ENCODE peak calls at places on chromosomes 7 and 10, in nine cellular contexts. C is dorsolateral prefrontal cortex, E is AG04450, T is neuronal stem cell, I is esophagus muscularis mucosa, P is right cardiac atrium, H is small intestine, G is endodermal cell, K is adipocyte. W is an unnamed sample.

GRCh38 chr7:94223375-94224084 is 171.2 kb upstream of the COL1A2 start:
- DNase-seq in P (no peak), T (peak; percentile 47), H (peak; percentile 17), E (peak; percentile 34), G (peak; percentile 92), K (peak; percentile 52), I (no peak), C (no peak), W (no peak)

GRCh38 chr10:101649530-101650085 is 45.4 kb downstream of the FBXW4 start:
- DNase-seq in H (no peak), I (no peak), E (no peak), K (no peak), T (no peak), G (no peak), P (no peak), C (no peak), W (no peak)

GRCh38 chr7:2494191-2495130 is 18.3 kb upstream of the GRIFIN start:
- DNase-seq in I (no peak), H (no peak), P (no peak), G (no peak), T (no peak), K (no peak), C (no peak), E (no peak), W (no peak)

GRCh38 chr10:97540669-97541500 is 31.7 kb upstream of the ANKRD2 start:
- DNase-seq in G (peak; percentile 76), I (no peak), E (no peak), K (no peak), C (no peak), P (peak; percentile 61), T (no peak), H (no peak), W (no peak)

GRCh38 chr7:131234719-131235488 is 92.8 kb upstream of the MKLN1 start:
- DNase-seq in K (no peak), C (no peak), H (no peak), T (no peak), G (no peak), I (no peak), P (no peak), E (no peak), W (no peak)

GRCh38 chr7:139991267-139991666 is 71.5 kb downstream of the PARP12 start:
- DNase-seq in P (no peak), H (no peak), T (no peak), K (no peak), I (no peak), E (no peak), C (no peak), G (no peak), W (no peak)

GRCh38 chr7:132161976-132162375 is 414.3 kb downstream of the PLXNA4 start:
- DNase-seq in T (no peak), K (no peak), G (no peak), H (no peak), P (no peak), I (no peak), E (no peak), C (no peak), W (no peak)

GRCh38 chr7:96310106-96310505 is 11.8 kb downstream of the SLC25A13 start:
- DNase-seq in H (no peak), E (no peak), K (peak; percentile 74), T (no peak), P (no peak), G (no peak), C (no peak), I (no peak), W (no peak)

GRCh38 chr10:42930516-42931205 is 146.2 kb upstream of the RET start:
- DNase-seq in T (no peak), I (no peak), G (no peak), E (no peak), C (no peak), K (no peak), P (no peak), H (no peak), W (no peak)

GRCh38 chr7:50212666-50213621 is 91.6 kb upstream of the IKZF1 start:
- DNase-seq in C (no peak), G (peak; percentile 32), T (no peak), H (no peak), P (no peak), I (peak; percentile 89), K (no peak), E (no peak), W (no peak)

GRCh38 chr10:124229516-124230051 is 136.2 kb upstream of the CHST15 start:
- DNase-seq in K (no peak), H (no peak), G (no peak), I (no peak), E (no peak), C (no peak), T (no peak), P (no peak), W (no peak)

GRCh38 chr7:132465516-132465915 is 110.8 kb downstream of the PLXNA4 start:
- DNase-seq in C (no peak), T (no peak), H (no peak), E (no peak), P (no peak), K (no peak), G (no peak), I (no peak), W (no peak)

GRCh38 chr10:68696018-68696417 is 25.0 kb upstream of the CCAR1 start:
- DNase-seq in P (no peak), T (no peak), E (no peak), H (no peak), I (no peak), K (no peak), G (no peak), C (no peak), W (no peak)

GRCh38 chr7:55509322-55509721 is 63.0 kb downstream of the VOPP1 start:
- DNase-seq in P (no peak), K (peak; percentile 61), E (peak; percentile 67), G (no peak), C (no peak), T (no peak), I (no peak), H (no peak), W (peak; percentile 56)

GRCh38 chr10:101777857-101778145 is 1.9 kb upstream of the FGF8 start:
- DNase-seq in C (no peak), T (no peak), P (no peak), I (no peak), H (peak; percentile 48), E (no peak), K (no peak), G (peak; percentile 62), W (no peak)

GRCh38 chr10:130766071-130766470 is 545.5 kb downstream of the TCERG1L start:
- DNase-seq in H (no peak), C (no peak), P (no peak), K (no peak), E (no peak), T (no peak), G (no peak), I (no peak), W (no peak)

DNA sequence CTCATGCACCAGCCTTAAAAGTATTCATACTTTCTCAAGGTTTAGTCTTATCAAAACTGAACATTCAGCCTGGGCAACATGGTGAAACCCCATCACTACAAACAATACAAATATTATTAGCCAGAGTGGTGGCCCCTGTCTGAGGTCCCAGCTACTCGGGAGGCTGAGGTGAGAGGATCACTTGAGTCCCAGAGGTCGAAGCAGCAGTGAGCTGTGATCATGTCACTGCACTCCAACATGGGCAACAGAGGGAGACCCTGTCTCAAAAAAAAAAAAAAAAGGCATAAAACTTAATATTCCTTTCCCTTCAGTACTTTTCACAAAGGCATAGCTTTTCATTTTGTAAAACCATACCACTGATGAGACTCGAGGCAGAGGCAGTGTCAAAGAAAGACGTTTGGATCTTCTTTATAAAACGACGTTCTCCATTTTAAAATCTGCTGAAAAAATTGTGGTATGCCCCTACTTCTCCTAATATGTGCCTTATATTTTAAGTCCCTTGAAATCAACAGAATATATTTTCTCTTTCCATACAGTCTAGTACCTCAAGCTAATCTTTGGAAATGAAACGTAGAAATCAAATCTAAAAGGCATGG is 1.9 kb downstream of the NSUN6 start:
- DNase-seq in P (no peak), G (no peak), T (no peak), H (no peak), C (no peak), K (no peak), E (no peak), I (no peak), W (no peak)
- H3K4me3 ChIP-seq in P (no peak overlapping the region), G (peak overlapping the region; percentile 99), T (no peak overlapping the region), H (no peak overlapping the region), C (peak overlapping the region; percentile 16), K (peak overlapping the region; percentile 99), E (peak overlapping the region; percentile 87), I (no peak overlapping the region), W (no peak overlapping the region)

DNA sequence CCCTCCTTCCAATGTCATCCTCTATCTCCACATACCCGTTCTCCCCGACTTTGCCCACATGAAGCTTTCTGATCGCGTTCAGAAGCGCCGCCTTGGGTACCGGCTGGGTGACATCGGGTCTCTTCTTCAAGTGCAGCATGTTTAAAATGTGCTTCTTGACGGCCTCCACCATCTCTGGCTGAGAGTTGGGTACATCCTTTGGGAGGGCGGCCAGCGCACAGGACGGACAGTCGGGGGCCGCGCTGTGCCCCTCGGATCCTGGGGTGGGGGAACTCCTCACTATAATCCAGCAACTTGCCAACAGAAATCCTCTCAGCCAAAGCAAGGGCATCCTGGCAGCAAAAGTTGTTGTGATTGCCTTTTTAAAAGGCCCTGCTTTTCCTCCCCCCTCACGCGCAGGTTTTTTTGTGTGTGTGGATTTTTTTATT is 2.8 kb downstream of the INHBA start:
- DNase-seq in C (no peak), T (no peak), P (no peak), E (no peak), H (no peak), K (peak; percentile 56), G (peak; percentile 60), I (no peak), W (no peak)
- H3K4me3 ChIP-seq in C (peak overlapping the region; percentile 50), T (peak overlapping the region; percentile 64), P (peak overlapping the region; percentile 70), E (peak overlapping the region; percentile 81), H (no peak overlapping the region), K (peak overlapping the region; percentile 88), G (peak overlapping the region; percentile 61), I (peak overlapping the region; percentile 64), W (peak overlapping the region; percentile 46)

DNA sequence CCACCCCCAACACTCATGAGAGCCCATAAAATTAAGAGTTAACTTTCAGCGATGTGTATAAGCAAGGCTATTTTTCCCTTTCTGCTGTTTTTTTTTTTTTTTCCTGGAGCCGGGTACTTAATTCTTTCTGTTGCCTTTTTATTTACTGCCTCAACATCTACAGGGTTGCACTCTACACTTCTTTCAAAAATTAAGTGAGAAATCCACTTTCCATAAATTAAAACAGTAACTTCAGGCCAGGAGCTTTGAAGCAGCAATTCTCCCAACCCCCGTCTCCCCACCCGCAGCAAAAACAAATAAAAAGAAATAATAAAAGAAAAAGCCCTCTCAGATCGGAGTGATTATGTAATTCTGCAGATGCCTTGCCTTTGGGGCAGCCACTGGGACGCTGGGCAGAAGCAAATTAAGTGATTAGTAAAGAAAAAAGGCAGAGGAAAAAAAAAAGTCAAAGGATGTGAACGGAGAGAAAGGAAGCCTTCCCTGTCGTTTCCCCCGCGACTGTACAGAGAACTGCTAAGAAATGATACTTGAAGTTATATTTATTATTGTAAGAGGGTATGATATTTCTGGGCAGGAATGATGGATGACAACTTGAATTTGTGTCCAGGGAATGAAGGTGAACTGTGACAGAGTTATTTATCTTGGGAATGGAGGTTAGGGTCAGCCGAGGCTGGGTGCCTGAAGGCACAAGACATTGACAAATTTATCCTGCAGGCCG is 603.7 kb downstream of the LRMDA start:
- DNase-seq in H (no peak), G (no peak), T (no peak), C (no peak), E (no peak), P (no peak), K (no peak), I (no peak), W (no peak)
- H3K4me3 ChIP-seq in H (no peak overlapping the region), G (no peak overlapping the region), T (no peak overlapping the region), C (peak overlapping the region; percentile 50), E (no peak overlapping the region), P (no peak overlapping the region), K (no peak overlapping the region), I (peak overlapping the region; percentile 35), W (no peak overlapping the region)

GRCh38 chr10:72331575-72332422 is 22.9 kb downstream of the DNAJB12 start:
- DNase-seq in P (peak; percentile 86), C (peak; percentile 74), I (peak; percentile 95), G (peak; percentile 99), H (peak; percentile 91), T (peak; percentile 80), E (no peak), K (peak; percentile 54), W (peak; percentile 64)
- H3K4me3 ChIP-seq in P (no peak overlapping the region), C (peak overlapping the region; percentile 9), I (peak overlapping the region; percentile 7), G (no peak overlapping the region), H (no peak overlapping the region), T (no peak overlapping the region), E (no peak overlapping the region), K (no peak overlapping the region), W (no peak overlapping the region)

W was measured in tibial nerve.